ENCODE peak calls at places on chromosomes 11 and 22, in ten cellular contexts. One of them, this sample, is unnamed.
A peak's percentile ranks its signal among the peaks of the same experiment; 100 is the strongest.

GRCh38 chr11:35061516-35062440 is 77.2 kb upstream of the CD44 start:
- DNase-seq in sigmoid colon: no peak
- DNase-seq in A549: peak; percentile 51
- DNase-seq in K562: no peak
- DNase-seq in omental fat pad: no peak
- DNase-seq in body of pancreas: no peak
- DNase-seq in osteocyte: no peak
- DNase-seq in fibroblast of mammary gland: peak; percentile 58
- DNase-seq in epithelial cell of proximal tubule: no peak
- DNase-seq in esophagus squamous epithelium: no peak
- DNase-seq in this sample: no peak

GRCh38 chr11:15117751-15118150 is 3.0 kb downstream of the INSC start:
- DNase-seq in sigmoid colon: no peak
- DNase-seq in A549: no peak
- DNase-seq in K562: no peak
- DNase-seq in omental fat pad: no peak
- DNase-seq in body of pancreas: no peak
- DNase-seq in osteocyte: peak; percentile 74
- DNase-seq in fibroblast of mammary gland: no peak
- DNase-seq in epithelial cell of proximal tubule: no peak
- DNase-seq in esophagus squamous epithelium: no peak
- DNase-seq in this sample: no peak

GRCh38 chr11:62806611-62807121 is 1.4 kb upstream of the NXF1 start:
- DNase-seq in sigmoid colon: peak; percentile 70
- DNase-seq in A549: no peak
- DNase-seq in K562: no peak
- DNase-seq in omental fat pad: no peak
- DNase-seq in body of pancreas: peak; percentile 47
- DNase-seq in osteocyte: no peak
- DNase-seq in fibroblast of mammary gland: peak; percentile 55
- DNase-seq in epithelial cell of proximal tubule: no peak
- DNase-seq in esophagus squamous epithelium: no peak
- DNase-seq in this sample: no peak

GRCh38 chr22:41929158-41929896 is 2.7 kb upstream of the TNFRSF13C start:
- DNase-seq in sigmoid colon: no peak
- DNase-seq in A549: no peak
- DNase-seq in K562: no peak
- DNase-seq in omental fat pad: no peak
- DNase-seq in body of pancreas: no peak
- DNase-seq in osteocyte: no peak
- DNase-seq in fibroblast of mammary gland: no peak
- DNase-seq in epithelial cell of proximal tubule: no peak
- DNase-seq in esophagus squamous epithelium: no peak
- DNase-seq in this sample: no peak

GRCh38 chr22:28799834-28800307 is 498 bp downstream of the XBP1 start:
- DNase-seq in sigmoid colon: peak; percentile 85
- DNase-seq in A549: no peak
- DNase-seq in K562: peak; percentile 59
- DNase-seq in omental fat pad: no peak
- DNase-seq in body of pancreas: peak; percentile 59
- DNase-seq in osteocyte: peak; percentile 92
- DNase-seq in fibroblast of mammary gland: peak; percentile 50
- DNase-seq in epithelial cell of proximal tubule: no peak
- DNase-seq in esophagus squamous epithelium: no peak
- DNase-seq in this sample: peak; percentile 69

GRCh38 chr11:79466411-79466810 is 25.6 kb upstream of the TENM4 start:
- DNase-seq in sigmoid colon: no peak
- DNase-seq in A549: no peak
- DNase-seq in K562: no peak
- DNase-seq in omental fat pad: no peak
- DNase-seq in body of pancreas: no peak
- DNase-seq in osteocyte: no peak
- DNase-seq in fibroblast of mammary gland: peak; percentile 56
- DNase-seq in epithelial cell of proximal tubule: peak; percentile 33
- DNase-seq in esophagus squamous epithelium: no peak
- DNase-seq in this sample: no peak

GRCh38 chr22:46233231-46233630 is 16.9 kb downstream of the CDPF1 start:
- DNase-seq in sigmoid colon: peak; percentile 76
- DNase-seq in A549: no peak
- DNase-seq in K562: no peak
- DNase-seq in omental fat pad: no peak
- DNase-seq in body of pancreas: peak; percentile 77
- DNase-seq in osteocyte: peak; percentile 92
- DNase-seq in fibroblast of mammary gland: peak; percentile 47
- DNase-seq in epithelial cell of proximal tubule: no peak
- DNase-seq in esophagus squamous epithelium: no peak
- DNase-seq in this sample: no peak

GRCh38 chr11:76236092-76237026 is 30.1 kb upstream of the WNT11 start:
- DNase-seq in sigmoid colon: peak; percentile 86
- DNase-seq in A549: peak; percentile 81
- DNase-seq in K562: peak; percentile 61
- DNase-seq in omental fat pad: peak; percentile 42
- DNase-seq in body of pancreas: peak; percentile 57
- DNase-seq in osteocyte: no peak
- DNase-seq in fibroblast of mammary gland: peak; percentile 50
- DNase-seq in epithelial cell of proximal tubule: no peak
- DNase-seq in esophagus squamous epithelium: no peak
- DNase-seq in this sample: no peak

GRCh38 chr22:38572065-38572464 is 2.1 kb upstream of the DMC1 start:
- DNase-seq in sigmoid colon: no peak
- DNase-seq in A549: peak; percentile 44
- DNase-seq in K562: peak; percentile 35
- DNase-seq in omental fat pad: no peak
- DNase-seq in body of pancreas: peak; percentile 63
- DNase-seq in osteocyte: no peak
- DNase-seq in fibroblast of mammary gland: peak; percentile 67
- DNase-seq in epithelial cell of proximal tubule: no peak
- DNase-seq in esophagus squamous epithelium: no peak
- DNase-seq in this sample: peak; percentile 35

GRCh38 chr22:38567531-38568245 is 2.3 kb downstream of the DMC1 start:
- DNase-seq in sigmoid colon: no peak
- DNase-seq in A549: no peak
- DNase-seq in K562: no peak
- DNase-seq in omental fat pad: no peak
- DNase-seq in body of pancreas: no peak
- DNase-seq in osteocyte: no peak
- DNase-seq in fibroblast of mammary gland: no peak
- DNase-seq in epithelial cell of proximal tubule: no peak
- DNase-seq in esophagus squamous epithelium: no peak
- DNase-seq in this sample: no peak

GRCh38 chr22:38569972-38570840 is at the start of gene DMC1:
- DNase-seq in sigmoid colon: peak; percentile 98
- DNase-seq in A549: peak; percentile 91
- DNase-seq in K562: peak; percentile 99
- DNase-seq in omental fat pad: peak; percentile 78
- DNase-seq in body of pancreas: peak; percentile 95
- DNase-seq in osteocyte: peak; percentile 93
- DNase-seq in fibroblast of mammary gland: peak; percentile 82
- DNase-seq in epithelial cell of proximal tubule: no peak
- DNase-seq in esophagus squamous epithelium: peak; percentile 55
- DNase-seq in this sample: peak; percentile 92

GRCh38 chr22:38569181-38569971 is 607 bp downstream of the DMC1 start:
- DNase-seq in sigmoid colon: peak; percentile 69
- DNase-seq in A549: no peak
- DNase-seq in K562: peak; percentile 15
- DNase-seq in omental fat pad: no peak
- DNase-seq in body of pancreas: no peak
- DNase-seq in osteocyte: no peak
- DNase-seq in fibroblast of mammary gland: no peak
- DNase-seq in epithelial cell of proximal tubule: no peak
- DNase-seq in esophagus squamous epithelium: no peak
- DNase-seq in this sample: peak; percentile 16

DNA sequence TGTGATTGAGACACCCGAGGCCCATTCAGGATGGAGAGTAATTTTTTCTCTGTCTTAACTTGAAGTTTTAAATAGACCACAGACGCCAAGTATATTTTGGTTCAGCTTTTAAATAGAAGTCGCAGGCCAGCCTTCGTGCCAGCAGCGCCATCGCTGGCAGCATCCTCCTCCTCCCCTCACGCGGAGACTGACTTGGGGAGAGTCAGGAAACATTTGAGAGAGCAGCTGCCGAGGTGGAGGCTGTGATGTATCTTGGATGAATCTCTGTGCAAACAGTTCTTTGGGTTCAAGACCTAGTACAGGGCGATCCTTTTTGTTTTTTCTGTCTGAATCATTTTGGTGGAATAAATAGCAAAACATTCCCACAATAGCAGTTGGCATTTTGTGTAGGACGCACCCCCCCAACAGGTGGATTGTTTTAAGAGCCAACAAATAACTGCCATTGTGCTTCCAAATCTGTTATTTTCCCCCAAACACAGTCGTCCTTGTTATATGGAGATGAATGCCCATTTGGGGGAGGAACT is 920 bp upstream of the DMC1 start:
- DNase-seq in sigmoid colon: peak; percentile 77
- DNase-seq in A549: peak; percentile 28
- DNase-seq in K562: no peak
- DNase-seq in omental fat pad: no peak
- DNase-seq in body of pancreas: peak; percentile 26
- DNase-seq in osteocyte: no peak
- DNase-seq in fibroblast of mammary gland: peak; percentile 28
- DNase-seq in epithelial cell of proximal tubule: no peak
- DNase-seq in esophagus squamous epithelium: no peak
- DNase-seq in this sample: peak; percentile 15
- TF ChIP-seq CTCF in sigmoid colon: no peak
- TF ChIP-seq CTCF in A549: no peak
- TF ChIP-seq CTCF in K562: no peak
- TF ChIP-seq CTCF in omental fat pad: no peak
- TF ChIP-seq CTCF in body of pancreas: no peak
- TF ChIP-seq CTCF in osteocyte: peak; percentile 23
- TF ChIP-seq CTCF in fibroblast of mammary gland: no peak
- TF ChIP-seq CTCF in epithelial cell of proximal tubule: peak; percentile 29
- TF ChIP-seq CTCF in esophagus squamous epithelium: no peak
- TF ChIP-seq CTCF in this sample: no peak

DNA sequence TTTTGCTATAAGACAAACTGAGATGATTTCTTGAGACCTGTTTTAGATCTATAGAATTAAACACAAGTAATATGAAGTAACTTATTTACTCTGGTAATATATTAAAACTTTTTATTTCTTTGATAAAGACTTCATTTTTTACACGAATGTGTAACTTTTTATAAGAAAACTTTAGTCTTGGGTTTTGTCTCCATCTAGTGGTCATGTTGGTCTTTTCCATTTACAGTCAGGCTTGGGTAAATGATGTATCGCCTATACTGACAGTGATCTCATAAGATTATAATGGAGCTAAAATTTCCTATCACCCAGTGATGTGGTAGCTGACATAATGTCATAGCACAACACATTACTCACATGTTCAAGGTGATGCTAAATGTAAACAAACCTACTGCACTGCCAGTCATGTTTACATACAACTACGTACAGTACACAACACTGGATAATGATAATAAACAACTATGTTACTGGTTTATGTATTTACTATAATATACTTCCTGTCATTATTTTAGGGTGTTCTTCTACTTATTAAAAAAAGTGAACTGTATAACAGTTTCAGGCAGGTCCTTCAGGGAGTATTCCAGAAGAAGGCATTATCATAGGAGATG is 7.5 kb upstream of the C11orf97 start:
- DNase-seq in sigmoid colon: no peak
- DNase-seq in A549: peak; percentile 42
- DNase-seq in K562: peak; percentile 44
- DNase-seq in omental fat pad: no peak
- DNase-seq in body of pancreas: no peak
- DNase-seq in osteocyte: no peak
- DNase-seq in fibroblast of mammary gland: peak; percentile 70
- DNase-seq in epithelial cell of proximal tubule: no peak
- DNase-seq in esophagus squamous epithelium: no peak
- DNase-seq in this sample: peak; percentile 8
- TF ChIP-seq CTCF in sigmoid colon: peak; percentile 46
- TF ChIP-seq CTCF in A549: peak; percentile 67
- TF ChIP-seq CTCF in K562: peak; percentile 53
- TF ChIP-seq CTCF in omental fat pad: no peak
- TF ChIP-seq CTCF in body of pancreas: peak; percentile 62
- TF ChIP-seq CTCF in osteocyte: peak; percentile 73
- TF ChIP-seq CTCF in fibroblast of mammary gland: peak; percentile 64
- TF ChIP-seq CTCF in epithelial cell of proximal tubule: peak; percentile 61
- TF ChIP-seq CTCF in esophagus squamous epithelium: peak; percentile 66
- TF ChIP-seq CTCF in this sample: peak; percentile 77

GRCh38 chr22:19103881-19104821 is 18.1 kb downstream of the DGCR2 start:
- DNase-seq in sigmoid colon: peak; percentile 59
- DNase-seq in A549: no peak
- DNase-seq in K562: no peak
- DNase-seq in omental fat pad: no peak
- DNase-seq in body of pancreas: peak; percentile 90
- DNase-seq in osteocyte: no peak
- DNase-seq in fibroblast of mammary gland: no peak
- DNase-seq in epithelial cell of proximal tubule: no peak
- DNase-seq in esophagus squamous epithelium: no peak
- DNase-seq in this sample: no peak

GRCh38 chr22:19107730-19108074 is 14.5 kb downstream of the DGCR2 start:
- DNase-seq in sigmoid colon: no peak
- DNase-seq in A549: no peak
- DNase-seq in K562: no peak
- DNase-seq in omental fat pad: no peak
- DNase-seq in body of pancreas: no peak
- DNase-seq in osteocyte: no peak
- DNase-seq in fibroblast of mammary gland: no peak
- DNase-seq in epithelial cell of proximal tubule: no peak
- DNase-seq in esophagus squamous epithelium: no peak
- DNase-seq in this sample: no peak

GRCh38 chr22:19105456-19105855 is 16.8 kb downstream of the DGCR2 start:
- DNase-seq in sigmoid colon: peak; percentile 43
- DNase-seq in A549: no peak
- DNase-seq in K562: no peak
- DNase-seq in omental fat pad: no peak
- DNase-seq in body of pancreas: no peak
- DNase-seq in osteocyte: no peak
- DNase-seq in fibroblast of mammary gland: no peak
- DNase-seq in epithelial cell of proximal tubule: no peak
- DNase-seq in esophagus squamous epithelium: no peak
- DNase-seq in this sample: no peak

GRCh38 chr22:19106886-19107729 is 15.1 kb downstream of the DGCR2 start:
- DNase-seq in sigmoid colon: no peak
- DNase-seq in A549: no peak
- DNase-seq in K562: no peak
- DNase-seq in omental fat pad: no peak
- DNase-seq in body of pancreas: no peak
- DNase-seq in osteocyte: no peak
- DNase-seq in fibroblast of mammary gland: no peak
- DNase-seq in epithelial cell of proximal tubule: no peak
- DNase-seq in esophagus squamous epithelium: no peak
- DNase-seq in this sample: no peak

DNA sequence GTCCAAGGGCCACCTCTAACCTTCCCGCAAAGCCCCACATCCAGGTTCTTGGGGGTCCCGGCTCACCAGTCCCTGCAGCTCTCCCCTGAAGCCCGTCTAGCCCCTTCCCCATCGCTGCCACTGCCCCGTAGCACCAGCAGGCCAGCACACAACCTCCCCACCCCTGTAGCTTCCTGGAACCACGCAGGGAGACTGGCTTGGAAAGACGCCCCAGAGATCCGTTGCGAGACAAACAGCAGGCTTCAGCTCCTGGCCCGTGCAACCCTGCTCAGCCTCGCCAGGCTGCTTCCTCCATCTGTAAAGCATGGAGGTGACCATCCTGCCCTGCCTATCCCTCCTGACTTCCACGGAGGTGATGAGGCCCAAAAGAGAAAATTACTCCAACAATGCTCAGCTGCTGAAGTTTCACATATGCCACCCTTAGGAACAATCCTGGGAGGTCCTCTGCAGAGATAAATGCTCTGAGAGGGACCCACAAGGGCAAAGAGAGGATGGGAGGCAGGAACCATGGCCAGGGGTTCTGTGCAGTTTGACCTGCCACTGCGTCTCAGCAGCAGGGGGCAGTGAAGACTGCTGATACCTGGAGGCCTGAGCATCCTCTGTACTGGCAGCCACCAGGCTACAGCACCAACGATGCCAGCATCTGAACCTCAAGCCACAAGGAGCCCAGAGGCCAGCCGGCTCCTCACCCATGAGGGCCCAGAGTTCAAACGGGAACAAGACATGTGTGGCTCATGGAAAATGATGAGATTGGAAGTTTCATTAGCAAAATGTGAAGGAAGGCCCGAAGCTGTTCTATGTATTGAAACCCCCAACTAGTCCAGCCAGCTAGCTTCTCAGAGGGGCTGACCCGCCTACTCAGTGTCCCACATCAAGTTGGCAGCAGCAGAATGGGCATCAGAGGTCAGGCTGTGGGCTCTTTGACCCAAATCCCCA is 16.1 kb downstream of the DGCR2 start:
- DNase-seq in sigmoid colon: peak; percentile 68
- DNase-seq in A549: no peak
- DNase-seq in K562: peak; percentile 64
- DNase-seq in omental fat pad: no peak
- DNase-seq in body of pancreas: peak; percentile 37
- DNase-seq in osteocyte: no peak
- DNase-seq in fibroblast of mammary gland: no peak
- DNase-seq in epithelial cell of proximal tubule: no peak
- DNase-seq in esophagus squamous epithelium: no peak
- DNase-seq in this sample: peak; percentile 26
- TF ChIP-seq CTCF in sigmoid colon: no peak
- TF ChIP-seq CTCF in A549: no peak
- TF ChIP-seq CTCF in K562: peak; percentile 84
- TF ChIP-seq CTCF in omental fat pad: no peak
- TF ChIP-seq CTCF in body of pancreas: peak; percentile 41
- TF ChIP-seq CTCF in osteocyte: no peak
- TF ChIP-seq CTCF in fibroblast of mammary gland: peak; percentile 27
- TF ChIP-seq CTCF in epithelial cell of proximal tubule: peak; percentile 51
- TF ChIP-seq CTCF in esophagus squamous epithelium: no peak
- TF ChIP-seq CTCF in this sample: no peak

GRCh38 chr11:121650520-121651266 is 197.9 kb upstream of the SORL1-AS1 start:
- DNase-seq in sigmoid colon: no peak
- DNase-seq in A549: no peak
- DNase-seq in K562: no peak
- DNase-seq in omental fat pad: no peak
- DNase-seq in body of pancreas: no peak
- DNase-seq in osteocyte: no peak
- DNase-seq in fibroblast of mammary gland: no peak
- DNase-seq in epithelial cell of proximal tubule: no peak
- DNase-seq in esophagus squamous epithelium: no peak
- DNase-seq in this sample: no peak
- TF ChIP-seq CTCF in sigmoid colon: no peak
- TF ChIP-seq CTCF in A549: no peak
- TF ChIP-seq CTCF in K562: no peak
- TF ChIP-seq CTCF in omental fat pad: no peak
- TF ChIP-seq CTCF in body of pancreas: no peak
- TF ChIP-seq CTCF in osteocyte: no peak
- TF ChIP-seq CTCF in fibroblast of mammary gland: no peak
- TF ChIP-seq CTCF in epithelial cell of proximal tubule: no peak
- TF ChIP-seq CTCF in esophagus squamous epithelium: no peak
- TF ChIP-seq CTCF in this sample: no peak

This sample was measured in endothelial cell.